ENCODE peak calls at places on chromosomes 1 and 21, in seven cellular contexts. K, R, S, Q, H, P and G are unnamed samples.

GRCh38 chr1:53573931-53574330 is 114.7 kb downstream of the DMRTB1 start:
- DNase-seq in H (no peak), K (no peak), Q (no peak), P (no peak), S (no peak), R (no peak), G (no peak)

GRCh38 chr1:184215274-184215925 is 163.9 kb downstream of the TSEN15 start:
- DNase-seq in S (no peak), P (no peak), Q (peak; percentile 56), K (no peak), R (no peak), H (no peak), G (no peak)

GRCh38 chr1:201528631-201529260 is 10.2 kb upstream of the NAV1 start:
- DNase-seq in Q (no peak), S (no peak), R (peak; percentile 70), P (no peak), H (no peak), K (peak; percentile 83), G (no peak)

GRCh38 chr21:45294509-45295291 is 7.0 kb upstream of the POFUT2 start:
- DNase-seq in R (peak; percentile 100), P (peak; percentile 62), Q (peak; percentile 91), H (peak; percentile 56), K (peak; percentile 100), S (no peak), G (peak; percentile 74)

GRCh38 chr1:1398677-1399186 is 403 bp downstream of the CCNL2 start:
- DNase-seq in Q (no peak), H (peak; percentile 23), R (no peak), K (no peak), S (no peak), P (no peak), G (no peak)

GRCh38 chr1:156204686-156205085 is 8.1 kb upstream of the PMF1 start:
- DNase-seq in H (no peak), P (no peak), S (no peak), K (no peak), R (no peak), Q (no peak), G (no peak)

GRCh38 chr1:155206891-155207577 is 663 bp downstream of the THBS3 start:
- DNase-seq in P (peak; percentile 96), R (peak; percentile 87), H (peak; percentile 91), S (peak; percentile 70), K (peak; percentile 74), Q (peak; percentile 92), G (peak; percentile 87)

GRCh38 chr1:40662864-40663263 is 2.6 kb downstream of the RIMS3 start:
- DNase-seq in S (no peak), H (no peak), K (peak; percentile 5), P (no peak), R (peak; percentile 37), Q (peak; percentile 57), G (no peak)

GRCh38 chr1:94851571-94851970 is 31.4 kb downstream of the SLC44A3 start:
- DNase-seq in R (no peak), H (no peak), P (no peak), K (no peak), Q (no peak), S (no peak), G (no peak)

GRCh38 chr21:41659791-41660560 is 106.9 kb downstream of the RIPK4 start:
- DNase-seq in P (no peak), S (no peak), K (peak; percentile 24), H (peak; percentile 25), R (no peak), Q (no peak), G (no peak)

GRCh38 chr1:64042331-64043100 is 160.9 kb upstream of the UBE2U start:
- DNase-seq in R (peak; percentile 73), P (no peak), H (peak; percentile 84), S (no peak), Q (no peak), K (peak; percentile 98), G (no peak)

GRCh38 chr1:227725036-227725435 is 10.1 kb downstream of the JMJD4 start:
- DNase-seq in Q (no peak), H (no peak), S (no peak), R (no peak), P (no peak), K (no peak), G (no peak)
- H3K18ac ChIP-seq in Q (no peak overlapping the region), H (no peak overlapping the region), S (no peak overlapping the region), R (no peak overlapping the region), P (no peak overlapping the region), K (no peak overlapping the region), G (no peak overlapping the region)

DNA sequence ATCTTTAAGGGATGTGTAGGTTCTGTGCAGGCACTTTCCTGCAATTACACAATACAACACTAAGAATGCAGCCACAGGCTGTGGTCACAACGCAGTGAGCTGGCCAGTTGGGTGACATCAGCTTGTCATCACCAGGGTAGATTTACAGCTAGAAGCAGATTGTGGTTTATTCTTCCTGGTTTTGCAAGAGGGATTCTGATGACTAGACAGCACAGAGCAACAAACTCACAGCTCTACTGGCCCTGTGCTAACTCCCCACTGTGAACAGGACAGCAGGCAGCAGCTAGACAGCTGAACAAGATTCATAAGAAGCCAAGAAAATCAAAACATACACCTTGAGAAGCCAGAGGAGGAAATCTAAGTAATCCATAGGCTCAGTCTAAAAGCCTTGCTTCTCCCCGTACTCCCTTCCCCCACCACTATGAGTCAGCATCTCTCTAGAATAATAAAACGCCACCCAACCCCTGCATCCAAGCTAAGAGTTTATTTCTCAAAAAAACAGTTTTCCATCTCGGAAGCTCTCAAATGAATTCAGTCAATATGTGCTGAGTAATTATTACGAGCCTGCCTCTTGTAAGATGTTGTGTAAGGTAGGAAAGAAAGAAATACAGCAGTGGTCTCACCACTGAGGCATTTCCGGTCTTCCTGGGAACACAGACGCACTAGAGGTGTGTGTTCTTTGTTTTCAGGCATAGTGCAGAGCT is 162.8 kb downstream of the NTPCR start:
- DNase-seq in P (no peak), Q (peak; percentile 99), S (peak; percentile 8), K (peak; percentile 100), H (peak; percentile 97), R (peak; percentile 100), G (peak; percentile 86)
- H3K18ac ChIP-seq in P (peak overlapping the region; percentile 49), Q (peak overlapping the region; percentile 75), S (peak overlapping the region; percentile 49), K (peak overlapping the region; percentile 76), H (no peak overlapping the region), R (peak overlapping the region; percentile 40), G (peak overlapping the region; percentile 86)

GRCh38 chr1:7005762-7006161 is 220.5 kb downstream of the CAMTA1 start:
- DNase-seq in R (no peak), P (no peak), Q (no peak), S (no peak), K (no peak), H (no peak), G (peak; percentile 4)

GRCh38 chr1:7003676-7004075 is 218.4 kb downstream of the CAMTA1 start:
- DNase-seq in K (no peak), S (no peak), P (no peak), H (no peak), R (no peak), Q (no peak), G (no peak)

GRCh38 chr1:7002728-7003127 is 217.5 kb downstream of the CAMTA1 start:
- DNase-seq in P (no peak), K (no peak), R (no peak), Q (peak; percentile 11), H (no peak), S (no peak), G (no peak)

GRCh38 chr1:7006996-7007871 is 222.0 kb downstream of the CAMTA1 start:
- DNase-seq in Q (no peak), P (no peak), R (no peak), H (no peak), K (no peak), S (no peak), G (peak; percentile 20)

GRCh38 chr1:7004181-7004580 is 218.9 kb downstream of the CAMTA1 start:
- DNase-seq in Q (no peak), K (no peak), H (no peak), S (no peak), P (no peak), R (no peak), G (no peak)
- H3K18ac ChIP-seq in Q (no peak overlapping the region), K (no peak overlapping the region), H (no peak overlapping the region), S (no peak overlapping the region), P (no peak overlapping the region), R (no peak overlapping the region), G (no peak overlapping the region)

DNA sequence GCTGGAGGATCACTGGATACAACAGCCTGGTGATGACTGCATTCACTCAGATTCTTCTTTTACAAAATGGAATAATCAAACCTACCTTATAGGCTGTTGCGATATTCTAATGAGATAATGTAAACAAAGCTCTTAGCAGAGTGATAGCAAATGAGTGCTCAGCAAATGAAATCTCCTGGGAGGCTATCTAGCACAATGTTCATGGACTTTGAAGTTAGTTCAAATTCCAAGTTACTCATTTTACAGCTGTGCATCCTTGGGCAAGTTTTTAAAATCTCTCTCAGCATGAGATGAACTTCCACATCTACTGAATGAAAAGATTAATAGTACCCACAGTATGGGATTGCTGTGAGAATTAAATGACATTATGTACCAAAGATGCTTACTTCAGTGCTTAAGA is 80.8 kb upstream of the PAPPA2 start:
- DNase-seq in H (no peak), R (no peak), P (no peak), Q (no peak), K (no peak), S (no peak), G (no peak)
- H3K18ac ChIP-seq in H (no peak overlapping the region), R (no peak overlapping the region), P (no peak overlapping the region), Q (no peak overlapping the region), K (no peak overlapping the region), S (no peak overlapping the region), G (no peak overlapping the region)

DNA sequence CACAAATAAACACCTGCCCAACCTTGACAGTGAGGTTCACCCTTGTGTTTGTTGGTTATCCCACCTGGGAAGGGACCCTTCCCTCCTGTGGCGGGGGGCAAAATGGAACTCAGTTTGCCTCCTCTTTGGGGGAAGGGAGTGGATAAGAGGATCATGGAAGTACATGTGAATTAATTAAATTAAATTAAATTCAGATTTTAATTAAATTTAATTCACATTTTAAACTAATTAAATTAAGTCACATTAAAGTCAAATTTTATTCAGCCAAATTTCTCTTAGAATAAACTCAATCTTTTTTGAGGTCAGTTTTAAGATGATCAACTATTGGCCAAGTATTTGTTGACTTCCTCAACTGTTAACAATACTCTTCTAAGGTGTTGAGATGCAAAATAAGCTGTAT is 252.4 kb upstream of the AJAP1 start:
- DNase-seq in H (no peak), Q (no peak), S (no peak), R (no peak), P (no peak), K (no peak), G (no peak)
- H3K18ac ChIP-seq in H (no peak overlapping the region), Q (no peak overlapping the region), S (no peak overlapping the region), R (no peak overlapping the region), P (no peak overlapping the region), K (no peak overlapping the region), G (no peak overlapping the region)

GRCh38 chr1:165216254-165216653 is 140.3 kb downstream of the LMX1A start:
- DNase-seq in Q (peak; percentile 56), K (no peak), S (no peak), R (no peak), H (no peak), P (no peak), G (no peak)

GRCh38 chr1:165218666-165219065 is 137.8 kb downstream of the LMX1A start:
- DNase-seq in P (no peak), R (no peak), H (no peak), K (no peak), S (no peak), Q (no peak), G (no peak)

GRCh38 chr1:165217958-165218357 is 138.6 kb downstream of the LMX1A start:
- DNase-seq in S (no peak), Q (no peak), P (no peak), H (no peak), K (no peak), R (no peak), G (no peak)

DNA sequence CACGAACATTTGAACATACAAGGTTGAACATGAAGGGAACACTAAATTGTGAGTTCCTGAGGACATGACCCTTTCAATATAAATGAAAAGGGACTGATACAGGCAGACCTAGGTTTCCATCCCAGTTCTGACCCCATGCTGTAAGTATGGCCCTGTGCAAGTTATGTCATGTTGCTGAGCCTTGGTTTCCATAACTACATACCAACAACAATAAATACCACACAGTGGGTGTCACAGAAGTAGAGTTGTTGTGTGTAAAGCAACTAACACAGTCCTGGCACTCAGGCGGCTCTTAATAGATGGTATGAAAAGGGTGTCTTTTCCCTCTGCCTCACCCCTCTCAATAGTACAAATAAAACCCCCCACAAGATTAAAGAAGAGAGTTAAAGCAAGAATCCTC is 140.8 kb downstream of the LMX1A start:
- DNase-seq in Q (peak; percentile 62), K (no peak), S (no peak), P (no peak), R (no peak), H (peak; percentile 83), G (no peak)
- H3K18ac ChIP-seq in Q (no peak overlapping the region), K (no peak overlapping the region), S (no peak overlapping the region), P (no peak overlapping the region), R (no peak overlapping the region), H (no peak overlapping the region), G (no peak overlapping the region)